ENCODE peak calls at places on chromosomes 3 and 15, in eight cellular contexts. S, U, J, P, O, K, H and M are unnamed samples.

GRCh38 chr15:62932436-62932835 is 110.1 kb upstream of the TPM1 start:
- DNase-seq in S (peak), U (no peak), J (peak), P (no peak), O (peak), K (no peak), H (no peak), M (no peak)

GRCh38 chr3:21734746-21735145 is 16.3 kb downstream of the ZNF385D start:
- DNase-seq in S (no peak), U (peak), J (no peak), P (no peak), O (no peak), K (no peak), H (no peak), M (no peak)

GRCh38 chr3:52787672-52788625 is 6.6 kb upstream of the ITIH3 start:
- DNase-seq in S (no peak), U (peak), J (no peak), P (no peak), O (no peak), K (no peak), H (no peak), M (no peak)

GRCh38 chr3:16509721-16510619 is 3.5 kb downstream of the RFTN1 start:
- DNase-seq in S (no peak), U (no peak), J (no peak), P (peak), O (no peak), K (no peak), H (peak), M (no peak)

GRCh38 chr15:45268135-45268534 is 16.1 kb downstream of the SLC28A2 start:
- DNase-seq in S (peak), U (no peak), J (no peak), P (no peak), O (no peak), K (no peak), H (no peak), M (no peak)

GRCh38 chr3:169278092-169278491 is 385.4 kb downstream of the MECOM start:
- DNase-seq in S (no peak), U (no peak), J (no peak), P (no peak), O (no peak), K (no peak), H (no peak), M (no peak)

GRCh38 chr3:155080692-155081091 is 573 bp downstream of the MME start:
- DNase-seq in S (no peak), U (no peak), J (no peak), P (no peak), O (no peak), K (no peak), H (no peak), M (no peak)

GRCh38 chr15:50250789-50251394 is 14.6 kb downstream of the HDC start:
- DNase-seq in S (no peak), U (no peak), J (no peak), P (no peak), O (no peak), K (no peak), H (no peak), M (no peak)

GRCh38 chr3:13507247-13507790 is 27.2 kb downstream of the HDAC11 start:
- DNase-seq in S (no peak), U (peak), J (no peak), P (no peak), O (no peak), K (no peak), H (no peak), M (no peak)

GRCh38 chr3:116702370-116702769 is 7.2 kb upstream of the TUSC7 start:
- DNase-seq in S (no peak), U (no peak), J (no peak), P (no peak), O (no peak), K (no peak), H (no peak), M (no peak)

GRCh38 chr3:123098411-123099330 is 31.8 kb downstream of the PDIA5 start:
- DNase-seq in S (no peak), U (no peak), J (no peak), P (no peak), O (no peak), K (no peak), H (no peak), M (no peak)

GRCh38 chr3:86960551-86960950 is 30.4 kb downstream of the VGLL3 start:
- DNase-seq in S (no peak), U (no peak), J (no peak), P (no peak), O (no peak), K (no peak), H (no peak), M (no peak)

GRCh38 chr3:65277788-65278187 is 590.0 kb upstream of the ADAMTS9 start:
- DNase-seq in S (no peak), U (no peak), J (no peak), P (no peak), O (no peak), K (no peak), H (no peak), M (no peak)

GRCh38 chr3:25035511-25035910 is 392.6 kb upstream of the RARB start:
- DNase-seq in S (no peak), U (no peak), J (peak), P (no peak), O (peak), K (no peak), H (no peak), M (no peak)